ENCODE peak calls at places on chromosomes 16 and 17, in four cellular contexts. B is A549, C is NT2/D1, G is psoas muscle. R is an unnamed sample.

GRCh38 chr16:51049678-51050378 is 101.2 kb downstream of the SALL1 start:
- DNase-seq in B (no peak), C (no peak), G (no peak), R (no peak)

GRCh38 chr16:66872524-66872923 is 7.8 kb upstream of the PDP2 start:
- DNase-seq in G (no peak), B (no peak), C (no peak), R (no peak)

GRCh38 chr17:9350083-9350482 is 225.5 kb downstream of the STX8 start:
- DNase-seq in B (peak; percentile 38), G (no peak), C (no peak), R (peak; percentile 78)

GRCh38 chr17:4576729-4577322 is 7.5 kb upstream of the SMTNL2 start:
- DNase-seq in C (peak; percentile 65), B (no peak), G (peak; percentile 34), R (no peak)

GRCh38 chr16:12480916-12481315 is 322.8 kb downstream of the CPPED1 start:
- DNase-seq in B (no peak), C (no peak), G (no peak), R (no peak)

GRCh38 chr17:80008383-80008840 is 27.3 kb downstream of the TBC1D16 start:
- DNase-seq in C (peak; percentile 47), B (peak; percentile 77), G (peak; percentile 89), R (peak; percentile 85)

GRCh38 chr17:78504156-78504925 is 72.9 kb downstream of the DNAH17 start:
- DNase-seq in G (peak; percentile 19), C (no peak), B (no peak), R (no peak)

GRCh38 chr17:45792995-45793755 is 9.1 kb downstream of the CRHR1 start:
- DNase-seq in G (no peak), B (no peak), C (no peak), R (no peak)

GRCh38 chr16:57748596-57748995 is 13.0 kb downstream of the KATNB1 start:
- DNase-seq in G (peak; percentile 11), B (no peak), C (no peak), R (no peak)

GRCh38 chr16:81493755-81494433 is 49.3 kb downstream of the CMIP start:
- DNase-seq in C (no peak), B (peak; percentile 78), G (peak; percentile 59), R (peak; percentile 48)

GRCh38 chr16:77462894-77463293 is 28.1 kb upstream of the ADAMTS18 start:
- DNase-seq in G (no peak), C (no peak), B (no peak), R (no peak)

GRCh38 chr16:74605332-74605731 is 1.6 kb downstream of the GLG1 start:
- DNase-seq in C (no peak), G (no peak), B (no peak), R (peak; percentile 28)

GRCh38 chr17:65559483-65559801 is 2.0 kb downstream of the AXIN2 start:
- DNase-seq in C (no peak), G (no peak), B (no peak), R (peak; percentile 50)

GRCh38 chr16:47016700-47017133 is 43.2 kb upstream of the DNAJA2 start:
- DNase-seq in B (no peak), C (no peak), G (no peak), R (no peak)

GRCh38 chr16:5604770-5605169 is 507.2 kb upstream of the EEF2KMT start:
- DNase-seq in B (peak; percentile 53), G (no peak), C (peak; percentile 44), R (no peak)

GRCh38 chr17:17149520-17150449 is 56.3 kb downstream of the PLD6 start:
- DNase-seq in C (no peak), B (no peak), G (no peak), R (no peak)

GRCh38 chr16:58515871-58516767 is 802 bp downstream of the SETD6 start:
- DNase-seq in C (no peak), G (peak; percentile 77), B (no peak), R (peak; percentile 13)

GRCh38 chr16:17450291-17450690 is 20.5 kb downstream of the XYLT1 start:
- DNase-seq in G (no peak), C (no peak), B (no peak), R (no peak)
- H3K4me1 ChIP-seq in G (no peaks in the 10 kb centered on the region), C (no peaks in the 10 kb centered on the region), B (no peaks in the 10 kb centered on the region), R (peaks cover 21% of the 10 kb centered on the region)

DNA sequence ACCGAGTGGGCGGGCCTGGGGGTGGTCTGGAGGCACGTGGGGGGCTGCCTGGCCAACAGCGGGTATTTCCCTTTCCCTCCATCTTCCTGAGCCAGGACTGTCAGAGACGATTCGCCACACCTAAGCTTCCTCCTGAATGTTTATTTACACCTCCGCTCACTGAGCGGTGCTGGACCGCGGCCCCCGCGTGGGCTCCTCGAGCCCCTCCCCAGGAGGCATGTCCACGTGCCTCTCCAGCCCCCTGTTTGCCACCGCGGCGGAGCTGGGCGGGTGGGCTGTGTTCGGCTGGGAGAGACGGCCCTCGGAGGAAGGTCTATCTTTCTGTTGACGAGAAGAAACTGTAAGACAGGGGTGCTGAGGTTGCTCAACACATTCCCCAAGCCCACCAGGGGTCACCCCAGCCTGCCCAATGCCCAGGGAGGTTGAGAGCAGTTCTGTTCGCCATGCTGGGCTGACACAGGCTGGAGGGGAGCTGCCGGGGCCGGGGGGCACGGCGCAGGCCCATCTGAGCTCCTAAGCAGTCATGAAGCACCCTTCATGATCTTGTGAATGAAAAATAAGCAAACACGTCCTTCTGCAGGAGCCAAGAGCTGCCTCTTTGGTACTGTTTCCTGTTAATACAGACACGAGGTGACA is 8.9 kb downstream of the UBALD2 start:
- DNase-seq in B (no peak), C (no peak), G (no peak), R (no peak)
- H3K4me1 ChIP-seq in B (peaks cover 10% of the 10 kb centered on the region), C (peaks cover 50% of the 10 kb centered on the region), G (peaks cover 46% of the 10 kb centered on the region), R (peaks cover 39% of the 10 kb centered on the region)

GRCh38 chr17:62163847-62164246 is 98.8 kb upstream of the MED13 start:
- DNase-seq in G (no peak), B (no peak), C (no peak), R (no peak)
- H3K4me1 ChIP-seq in G (no peaks in the 10 kb centered on the region), B (peaks cover 22% of the 10 kb centered on the region), C (no peaks in the 10 kb centered on the region), R (no peaks in the 10 kb centered on the region)

DNA sequence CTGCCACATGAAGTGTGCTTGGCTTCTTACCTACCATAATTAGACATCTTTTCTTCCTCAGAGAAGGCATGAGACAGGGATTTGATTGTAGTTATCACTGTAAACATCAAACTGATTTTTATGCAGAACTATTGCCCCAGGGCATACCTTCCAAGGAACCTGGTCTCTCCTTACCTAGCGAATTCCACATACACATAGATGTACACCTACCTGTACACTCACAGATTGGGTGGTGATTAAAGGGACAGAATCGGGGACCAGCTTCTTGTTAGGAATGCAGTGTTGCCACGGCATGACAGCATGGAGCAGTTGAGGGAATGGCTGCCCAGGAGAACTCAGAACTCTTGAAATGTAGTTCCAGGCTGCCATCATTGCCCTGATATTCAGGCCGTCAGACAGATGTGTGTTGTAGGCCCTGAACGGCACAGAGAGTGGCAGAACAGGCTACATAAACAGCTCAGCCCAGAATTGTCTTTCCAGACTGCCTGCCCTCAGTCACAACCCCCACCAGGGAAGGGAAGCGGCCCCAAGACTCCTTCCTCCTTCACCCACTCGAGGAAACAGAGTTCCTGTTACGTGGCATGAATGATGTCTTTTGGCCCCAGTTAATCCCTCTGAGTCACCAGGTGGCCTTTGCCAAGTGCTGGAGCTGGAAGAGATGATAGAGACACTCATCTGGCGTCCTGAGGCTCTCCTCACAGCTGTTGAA is 17.8 kb upstream of the NAGLU start:
- DNase-seq in G (peak; percentile 90), C (no peak), B (peak; percentile 92), R (peak; percentile 93)
- H3K4me1 ChIP-seq in G (peaks cover 56% of the 10 kb centered on the region), C (peaks cover 49% of the 10 kb centered on the region), B (peaks cover 63% of the 10 kb centered on the region), R (peaks cover 90% of the 10 kb centered on the region)

DNA sequence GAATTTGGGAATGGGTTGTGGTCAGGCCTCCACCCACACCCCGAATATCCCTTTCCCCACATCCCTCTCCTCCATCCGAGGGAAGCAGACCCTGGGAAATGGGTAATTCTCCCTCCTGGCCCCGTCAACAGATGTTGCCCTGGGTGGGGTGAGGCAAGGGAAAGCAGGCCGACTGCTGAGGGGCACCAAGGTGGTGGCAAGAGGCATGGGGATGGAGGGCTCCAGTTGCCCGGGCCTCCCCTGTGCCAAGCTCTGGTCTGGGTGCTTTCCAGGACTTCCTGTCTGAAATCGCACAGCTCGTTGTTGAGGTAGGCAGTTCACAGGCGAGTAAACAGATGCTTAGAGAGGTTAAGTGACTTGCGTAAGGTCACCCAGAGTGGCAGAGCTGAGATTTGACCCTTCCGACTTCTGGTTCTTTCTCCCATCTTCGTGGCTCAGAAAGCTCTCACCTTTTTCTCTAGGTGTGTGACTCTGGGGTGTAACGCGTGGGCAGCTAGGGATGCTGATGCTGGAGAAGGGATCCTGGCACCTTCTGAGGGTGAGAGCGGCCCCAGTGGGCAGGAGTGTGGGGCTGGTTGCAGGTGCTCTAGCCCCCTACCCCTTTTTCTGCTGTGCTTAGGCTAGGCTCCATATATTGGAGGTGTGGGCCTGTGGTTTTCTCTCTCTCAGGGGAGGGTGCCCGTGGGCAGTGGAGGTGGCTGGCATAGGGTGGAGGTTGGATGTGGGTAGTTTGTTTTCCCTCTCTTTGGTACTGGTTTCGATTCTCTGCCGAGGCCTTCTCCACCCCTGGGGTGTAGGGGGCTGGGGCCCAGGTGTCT is 17.2 kb downstream of the RARA start:
- DNase-seq in C (no peak), B (no peak), G (peak; percentile 63), R (no peak)
- H3K4me1 ChIP-seq in C (peaks cover 33% of the 10 kb centered on the region), B (peaks cover 93% of the 10 kb centered on the region), G (peaks cover 96% of the 10 kb centered on the region), R (peaks cover 89% of the 10 kb centered on the region)

GRCh38 chr17:2230877-2231276 is 72.7 kb downstream of the SMG6 start:
- DNase-seq in C (no peak), B (no peak), G (no peak), R (no peak)

GRCh38 chr17:2235792-2236365 is 67.7 kb downstream of the SMG6 start:
- DNase-seq in G (peak; percentile 71), B (no peak), C (no peak), R (no peak)

GRCh38 chr17:2227025-2227699 is 76.4 kb downstream of the SMG6 start:
- DNase-seq in C (no peak), G (no peak), B (no peak), R (peak; percentile 27)

GRCh38 chr17:2233441-2233947 is 70.1 kb downstream of the SMG6 start:
- DNase-seq in G (peak; percentile 58), C (no peak), B (no peak), R (peak; percentile 37)

DNA sequence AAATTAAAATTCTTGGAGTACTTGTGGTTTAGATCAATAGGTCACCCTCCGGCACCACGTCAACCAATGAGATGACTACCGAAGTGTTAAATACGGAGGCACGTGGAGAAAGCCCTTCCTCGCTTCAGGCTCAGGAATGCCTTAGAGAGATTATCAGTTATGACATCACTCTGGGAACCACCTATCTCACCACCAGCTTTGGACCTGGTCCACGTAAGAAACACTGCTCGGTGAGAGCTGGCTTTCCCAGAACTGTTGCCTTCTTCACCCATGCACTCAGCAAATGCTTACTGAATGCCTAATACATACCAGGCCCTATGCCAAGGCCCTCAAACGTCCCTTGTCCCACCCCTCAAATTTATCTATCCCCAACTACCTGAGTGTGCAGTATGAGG is 71.3 kb downstream of the SMG6 start:
- DNase-seq in C (no peak), G (no peak), B (no peak), R (peak; percentile 33)
- H3K4me1 ChIP-seq in C (no peaks in the 10 kb centered on the region), G (peaks cover 50% of the 10 kb centered on the region), B (no peaks in the 10 kb centered on the region), R (peaks cover 59% of the 10 kb centered on the region)